ENCODE peak calls at places on chromosomes 3 and 15, in six cellular contexts. U is osteoblast, Y is heart left ventricle, L is small intestine, I is breast epithelium, T is mesendoderm. E is an unnamed sample.

GRCh38 chr3:108085821-108086350 is 4.9 kb downstream of the CD47 start:
- DNase-seq in U (no peak), Y (no peak), L (no peak), I (no peak), T (no peak), E (no peak)

GRCh38 chr15:91780387-91780786 is 73.1 kb upstream of the SLCO3A1 start:
- DNase-seq in U (no peak), Y (no peak), L (no peak), I (no peak), T (peak; percentile 49), E (no peak)

GRCh38 chr3:179942560-179943075 is 94.1 kb downstream of the PEX5L start:
- DNase-seq in U (no peak), Y (no peak), L (no peak), I (no peak), T (no peak), E (no peak)

GRCh38 chr15:58438956-58439355 is 7.2 kb downstream of the LIPC start:
- DNase-seq in U (no peak), Y (peak; percentile 69), L (peak; percentile 64), I (no peak), T (peak; percentile 66), E (no peak)

GRCh38 chr15:29612096-29612495 is 210.2 kb downstream of the TJP1 start:
- DNase-seq in U (peak; percentile 95), Y (no peak), L (no peak), I (no peak), T (peak; percentile 92), E (no peak)

GRCh38 chr3:112629425-112629824 is 11.5 kb downstream of the CCDC80 start:
- DNase-seq in U (no peak), Y (peak; percentile 69), L (no peak), I (no peak), T (peak; percentile 84), E (peak; percentile 77)

GRCh38 chr3:102063572-102063971 is 214.3 kb downstream of the NFKBIZ start:
- DNase-seq in U (no peak), Y (no peak), L (no peak), I (no peak), T (no peak), E (no peak)

GRCh38 chr3:47194994-47195393 is 31.1 kb upstream of the SETD2 start:
- DNase-seq in U (no peak), Y (no peak), L (no peak), I (no peak), T (no peak), E (no peak)

GRCh38 chr3:47802734-47803477 is at the start of gene DHX30:
- DNase-seq in U (peak; percentile 98), Y (peak; percentile 94), L (peak; percentile 87), I (peak; percentile 80), T (peak; percentile 89), E (peak; percentile 90)

GRCh38 chr3:25428003-25428861 is at the start of gene RARB:
- DNase-seq in U (peak; percentile 91), Y (peak; percentile 85), L (peak; percentile 69), I (peak; percentile 64), T (peak; percentile 89), E (peak; percentile 93)

GRCh38 chr3:138901579-138901978 is 45.4 kb downstream of the FOXL2 start:
- DNase-seq in U (no peak), Y (no peak), L (no peak), I (no peak), T (no peak), E (no peak)

GRCh38 chr3:171566803-171567422 is 106.7 kb upstream of the TNIK start:
- DNase-seq in U (no peak), Y (no peak), L (peak; percentile 65), I (no peak), T (peak; percentile 57), E (no peak)

GRCh38 chr3:39208463-39209055 is 16.2 kb upstream of the XIRP1 start:
- DNase-seq in U (peak; percentile 86), Y (peak; percentile 72), L (peak; percentile 67), I (no peak), T (peak; percentile 86), E (peak; percentile 73)

GRCh38 chr15:38912067-38912466 is 347.5 kb upstream of the RASGRP1 start:
- DNase-seq in U (no peak), Y (no peak), L (no peak), I (no peak), T (no peak), E (no peak)

GRCh38 chr15:42084465-42085235 is 9.7 kb downstream of the PLA2G4D start:
- DNase-seq in U (peak; percentile 98), Y (peak; percentile 54), L (peak; percentile 72), I (peak; percentile 65), T (peak; percentile 85), E (peak; percentile 63)

GRCh38 chr15:29774900-29775299 is 47.4 kb downstream of the TJP1 start:
- DNase-seq in U (no peak), Y (no peak), L (no peak), I (no peak), T (no peak), E (no peak)

GRCh38 chr3:193874512-193874911 is 261.4 kb upstream of the HES1 start:
- DNase-seq in U (no peak), Y (no peak), L (no peak), I (no peak), T (no peak), E (no peak)

GRCh38 chr3:146099316-146099715 is 61.7 kb downstream of the PLOD2 start:
- DNase-seq in U (no peak), Y (peak; percentile 28), L (no peak), I (no peak), T (no peak), E (no peak)

GRCh38 chr3:18098960-18099587 is 326.1 kb downstream of the SATB1 start:
- DNase-seq in U (peak; percentile 55), Y (no peak), L (no peak), I (no peak), T (peak; percentile 93), E (no peak)

DNA sequence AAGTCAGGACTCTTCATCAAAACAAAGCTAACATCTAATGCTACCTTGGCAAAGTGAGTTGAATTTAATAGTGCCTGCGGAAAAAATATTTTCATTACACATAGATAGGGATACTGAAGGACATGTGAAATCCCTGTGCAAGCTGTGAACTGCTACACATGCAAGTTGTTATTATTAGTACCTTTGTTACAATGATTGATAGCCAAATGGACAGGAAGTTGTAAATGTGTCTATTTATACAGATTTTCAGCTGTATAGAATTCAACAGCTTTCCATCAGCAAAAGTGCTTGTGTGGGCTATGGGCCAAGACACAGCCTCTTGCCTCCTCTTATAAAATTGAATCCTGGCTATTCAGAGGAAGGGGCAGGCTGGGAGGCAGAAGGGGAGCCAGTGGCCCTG is 47.8 kb downstream of the UMPS start:
- DNase-seq in U (no peak), Y (no peak), L (no peak), I (no peak), T (no peak), E (no peak)
- H3K4me1 ChIP-seq in U (peaks cover 41% of the 10 kb centered on the region), Y (peaks cover 94% of the 10 kb centered on the region), L (peaks cover 5% of the 10 kb centered on the region), I (peaks cover 27% of the 10 kb centered on the region), T (peaks cover 7% of the 10 kb centered on the region), E (no peaks in the 10 kb centered on the region)

GRCh38 chr3:16508242-16508575 is 5.3 kb downstream of the RFTN1 start:
- DNase-seq in U (no peak), Y (no peak), L (no peak), I (no peak), T (no peak), E (no peak)

GRCh38 chr3:16506884-16507409 is 6.6 kb downstream of the RFTN1 start:
- DNase-seq in U (no peak), Y (no peak), L (no peak), I (no peak), T (no peak), E (no peak)

GRCh38 chr3:16509721-16510619 is 3.5 kb downstream of the RFTN1 start:
- DNase-seq in U (no peak), Y (no peak), L (no peak), I (no peak), T (no peak), E (no peak)

GRCh38 chr3:16507540-16508241 is 5.8 kb downstream of the RFTN1 start:
- DNase-seq in U (no peak), Y (no peak), L (no peak), I (no peak), T (no peak), E (no peak)

DNA sequence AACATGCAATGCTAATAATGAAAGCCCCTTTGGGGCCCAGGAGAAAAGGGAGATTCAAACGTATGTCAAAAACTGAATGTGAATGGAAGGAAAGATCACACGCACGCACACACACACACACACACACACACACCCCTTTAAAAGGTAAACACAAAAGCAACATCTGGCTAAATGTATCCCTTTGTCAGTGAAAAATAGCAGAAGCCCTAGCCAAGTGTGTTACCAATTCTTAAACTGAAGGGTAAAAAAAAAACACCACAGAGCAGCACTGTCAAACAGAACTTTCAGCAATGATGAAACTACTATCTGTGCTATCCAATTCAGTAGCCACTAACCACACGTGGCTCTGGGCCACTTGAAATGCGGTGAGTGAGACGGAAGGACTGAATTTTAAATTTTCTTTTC is 4.9 kb downstream of the RFTN1 start:
- DNase-seq in U (no peak), Y (no peak), L (no peak), I (no peak), T (no peak), E (no peak)
- H3K4me1 ChIP-seq in U (peaks cover 36% of the 10 kb centered on the region), Y (peaks cover 54% of the 10 kb centered on the region), L (peaks cover 16% of the 10 kb centered on the region), I (no peaks in the 10 kb centered on the region), T (no peaks in the 10 kb centered on the region), E (no peaks in the 10 kb centered on the region)

GRCh38 chr3:15323063-15323462 is 9.3 kb downstream of the SH3BP5 start:
- DNase-seq in U (no peak), Y (no peak), L (no peak), I (no peak), T (no peak), E (no peak)

GRCh38 chr3:15318661-15319060 is 13.7 kb downstream of the SH3BP5 start:
- DNase-seq in U (no peak), Y (no peak), L (no peak), I (no peak), T (no peak), E (no peak)

GRCh38 chr3:15319575-15319974 is 12.8 kb downstream of the SH3BP5 start:
- DNase-seq in U (peak; percentile 90), Y (peak; percentile 66), L (no peak), I (no peak), T (no peak), E (peak; percentile 92)

GRCh38 chr3:15317164-15317477 is 15.3 kb downstream of the SH3BP5 start:
- DNase-seq in U (peak; percentile 68), Y (peak; percentile 54), L (no peak), I (no peak), T (peak; percentile 52), E (peak; percentile 84)

DNA sequence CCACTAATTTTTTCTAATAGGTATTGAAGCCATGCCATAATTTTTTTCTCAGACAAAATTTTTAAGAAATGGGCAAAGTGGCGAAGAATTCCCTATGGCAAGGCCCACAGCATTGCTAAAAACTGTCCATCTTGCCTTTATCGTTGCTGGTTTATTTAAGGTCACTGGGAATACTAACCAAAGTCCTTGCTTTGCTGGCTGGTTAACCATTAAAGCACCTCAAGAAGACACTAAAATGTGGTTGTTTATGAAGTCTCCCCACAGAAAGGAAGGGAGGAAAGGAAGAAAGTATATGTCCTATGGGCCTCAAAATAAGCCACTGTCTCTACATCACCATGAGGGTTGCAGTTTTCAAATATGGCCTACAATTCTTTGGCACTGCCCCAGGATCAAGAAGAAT is 13.3 kb downstream of the SH3BP5 start:
- DNase-seq in U (no peak), Y (no peak), L (no peak), I (no peak), T (no peak), E (no peak)
- H3K4me1 ChIP-seq in U (peaks cover 73% of the 10 kb centered on the region), Y (peaks cover 45% of the 10 kb centered on the region), L (peaks cover 18% of the 10 kb centered on the region), I (peaks cover 3% of the 10 kb centered on the region), T (no peaks in the 10 kb centered on the region), E (no peaks in the 10 kb centered on the region)

DNA sequence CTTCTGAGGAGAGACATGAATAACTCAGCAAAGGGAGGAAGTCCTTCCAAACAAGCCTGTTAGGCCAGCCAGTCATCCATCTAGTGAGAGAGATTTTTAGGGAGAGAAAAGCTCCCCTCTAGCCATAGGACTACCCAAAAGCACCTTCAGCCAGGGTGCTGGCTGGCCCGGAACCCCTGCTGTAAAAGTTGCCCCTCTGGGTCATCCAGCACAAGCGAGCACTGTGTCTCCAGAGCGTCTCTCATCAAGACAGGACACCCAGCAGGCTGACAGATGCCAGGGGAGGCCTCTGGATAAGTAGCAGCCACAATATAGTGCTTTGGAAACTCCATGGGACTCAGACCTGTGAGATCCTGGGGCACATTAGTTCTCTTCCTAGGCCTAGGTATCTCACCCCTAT is 24.5 kb downstream of the ANXA2 start:
- DNase-seq in U (no peak), Y (no peak), L (no peak), I (no peak), T (no peak), E (no peak)
- H3K4me1 ChIP-seq in U (peaks cover 85% of the 10 kb centered on the region), Y (peaks cover 82% of the 10 kb centered on the region), L (peaks cover 5% of the 10 kb centered on the region), I (peaks cover 16% of the 10 kb centered on the region), T (peaks cover 2% of the 10 kb centered on the region), E (peaks cover 71% of the 10 kb centered on the region)